ENCODE peak calls at places on chromosome 20, in six cellular contexts. X is posterior cingulate gyrus; W is heart left ventricle; F is activated T-helper 9 cell treated with anti-CD3 and anti-CD28 coated beads, Interleukin-2, amount 50 U/mL, for 16 hours; S is activated CD4-positive, alpha-beta T cell treated with anti-CD3 and anti-CD28 coated beads, Interleukin-2, amount 50 U/mL, for 24 hours; G is AG09309. I is an unnamed sample.

GRCh38 chr20:47878601-47879004 is 93.3 kb upstream of the SULF2 start:
- DNase-seq in X (no peak), W (no peak), F (no peak), S (no peak), G (no peak), I (no peak)

GRCh38 chr20:51511861-51512619 is 30.5 kb downstream of the NFATC2 start:
- DNase-seq in X (no peak), W (no peak), F (no peak), S (no peak), G (no peak), I (no peak)

GRCh38 chr20:35788796-35789195 is 17.0 kb downstream of the PHF20 start:
- DNase-seq in X (no peak), W (no peak), F (no peak), S (no peak), G (no peak), I (no peak)

GRCh38 chr20:40284611-40285010 is 404.4 kb downstream of the MAFB start:
- DNase-seq in X (no peak), W (no peak), F (no peak), S (no peak), G (no peak), I (no peak)

GRCh38 chr20:11080010-11080409 is 406.2 kb upstream of the JAG1 start:
- DNase-seq in X (no peak), W (no peak), F (no peak), S (no peak), G (no peak), I (no peak)

GRCh38 chr20:12358006-12358654 is 440.4 kb downstream of the BTBD3 start:
- DNase-seq in X (no peak), W (no peak), F (no peak), S (no peak), G (no peak), I (no peak)

GRCh38 chr20:43840382-43841070 is 74.1 kb upstream of the TOX2 start:
- DNase-seq in X (no peak), W (no peak), F (no peak), S (no peak), G (no peak), I (no peak)

GRCh38 chr20:59808729-59809381 is 124.6 kb downstream of the SYCP2 start:
- DNase-seq in X (no peak), W (no peak), F (no peak), S (no peak), G (no peak), I (no peak)

GRCh38 chr20:34720266-34720665 is 16.1 kb downstream of the TP53INP2 start:
- DNase-seq in X (no peak), W (no peak), F (no peak), S (no peak), G (no peak), I (no peak)

GRCh38 chr20:44151621-44152416 is 35.2 kb downstream of the JPH2 start:
- DNase-seq in X (no peak), W (no peak), F (no peak), S (no peak), G (no peak), I (no peak)

GRCh38 chr20:3813758-3814581 is 6.4 kb upstream of the AP5S1 start:
- DNase-seq in X (no peak), W (no peak), F (no peak), S (no peak), G (no peak), I (no peak)

GRCh38 chr20:50027611-50028105 is 44.9 kb downstream of the SNAI1 start:
- DNase-seq in X (peak), W (peak), F (no peak), S (no peak), G (peak), I (peak)

GRCh38 chr20:1396702-1397101 is 3.8 kb upstream of the FKBP1A start:
- DNase-seq in X (no peak), W (no peak), F (no peak), S (no peak), G (no peak), I (no peak)

GRCh38 chr20:32888636-32889035 is 29.9 kb downstream of the EFCAB8 start:
- DNase-seq in X (no peak), W (no peak), F (no peak), S (no peak), G (no peak), I (no peak)

GRCh38 chr20:21812384-21812783 is 106.9 kb downstream of the PAX1 start:
- DNase-seq in X (no peak), W (no peak), F (no peak), S (no peak), G (no peak), I (no peak)

GRCh38 chr20:46021361-46022359 is 7.4 kb upstream of the SLC12A5 start:
- DNase-seq in X (peak), W (no peak), F (no peak), S (no peak), G (no peak), I (peak)

GRCh38 chr20:13430346-13431002 is 208.3 kb downstream of the TASP1 start:
- DNase-seq in X (no peak), W (no peak), F (no peak), S (no peak), G (no peak), I (no peak)

GRCh38 chr20:43572891-43573290 is 14.1 kb downstream of the SGK2 start:
- DNase-seq in X (no peak), W (no peak), F (no peak), S (no peak), G (no peak), I (no peak)

GRCh38 chr20:61861858-61862257 is 203.8 kb downstream of the TAF4 start:
- DNase-seq in X (no peak), W (no peak), F (no peak), S (no peak), G (no peak), I (no peak)

GRCh38 chr20:60046011-60046413 is 87.8 kb downstream of the CDH26 start:
- DNase-seq in X (no peak), W (no peak), F (no peak), S (no peak), G (peak), I (peak)

I was measured in adipocyte.